ENCODE peak calls at places on chromosome 17, in six cellular contexts. One of them, this sample, is unnamed.
A peak's percentile ranks its signal among the peaks of the same experiment; 100 is the strongest.

GRCh38 chr17:34236341-34236892 is 18.7 kb upstream of the CCL2 start:
- DNase-seq in activated T-cell treated with anti-CD3 and anti-CD28 coated beads, Interleukin-2, amount 50 U/mL, for 4 hours: no peak
- DNase-seq in astrocyte of the spinal cord: no peak
- DNase-seq in Right ventricle myocardium superior: no peak
- DNase-seq in mucosa of descending colon: no peak
- DNase-seq in body of pancreas: no peak
- DNase-seq in this sample: no peak

GRCh38 chr17:58156839-58157803 is 8.9 kb downstream of the OR4D1 start:
- DNase-seq in activated T-cell treated with anti-CD3 and anti-CD28 coated beads, Interleukin-2, amount 50 U/mL, for 4 hours: peak; percentile 32
- DNase-seq in astrocyte of the spinal cord: no peak
- DNase-seq in Right ventricle myocardium superior: peak; percentile 52
- DNase-seq in mucosa of descending colon: peak; percentile 56
- DNase-seq in body of pancreas: peak; percentile 28
- DNase-seq in this sample: no peak

GRCh38 chr17:17176341-17176740 is 29.8 kb downstream of the PLD6 start:
- DNase-seq in activated T-cell treated with anti-CD3 and anti-CD28 coated beads, Interleukin-2, amount 50 U/mL, for 4 hours: no peak
- DNase-seq in astrocyte of the spinal cord: no peak
- DNase-seq in Right ventricle myocardium superior: no peak
- DNase-seq in mucosa of descending colon: no peak
- DNase-seq in body of pancreas: no peak
- DNase-seq in this sample: no peak

GRCh38 chr17:249236-249993 is 68.0 kb upstream of the DOC2B start:
- DNase-seq in activated T-cell treated with anti-CD3 and anti-CD28 coated beads, Interleukin-2, amount 50 U/mL, for 4 hours: no peak
- DNase-seq in astrocyte of the spinal cord: no peak
- DNase-seq in Right ventricle myocardium superior: peak; percentile 27
- DNase-seq in mucosa of descending colon: peak; percentile 7
- DNase-seq in body of pancreas: peak; percentile 21
- DNase-seq in this sample: no peak

GRCh38 chr17:5446786-5447185 is 7.8 kb upstream of the C1QBP start:
- DNase-seq in activated T-cell treated with anti-CD3 and anti-CD28 coated beads, Interleukin-2, amount 50 U/mL, for 4 hours: no peak
- DNase-seq in astrocyte of the spinal cord: no peak
- DNase-seq in Right ventricle myocardium superior: no peak
- DNase-seq in mucosa of descending colon: no peak
- DNase-seq in body of pancreas: no peak
- DNase-seq in this sample: no peak

GRCh38 chr17:28726396-28726911 is 421 bp upstream of the TLCD1 start:
- DNase-seq in activated T-cell treated with anti-CD3 and anti-CD28 coated beads, Interleukin-2, amount 50 U/mL, for 4 hours: peak; percentile 56
- DNase-seq in astrocyte of the spinal cord: peak; percentile 71
- DNase-seq in Right ventricle myocardium superior: no peak
- DNase-seq in mucosa of descending colon: peak; percentile 89
- DNase-seq in body of pancreas: peak; percentile 71
- DNase-seq in this sample: no peak

GRCh38 chr17:19299214-19299747 is 62.1 kb downstream of the EPN2 start:
- DNase-seq in activated T-cell treated with anti-CD3 and anti-CD28 coated beads, Interleukin-2, amount 50 U/mL, for 4 hours: no peak
- DNase-seq in astrocyte of the spinal cord: no peak
- DNase-seq in Right ventricle myocardium superior: no peak
- DNase-seq in mucosa of descending colon: no peak
- DNase-seq in body of pancreas: no peak
- DNase-seq in this sample: no peak

GRCh38 chr17:45405250-45406086 is 27.2 kb downstream of the ARHGAP27 start:
- DNase-seq in activated T-cell treated with anti-CD3 and anti-CD28 coated beads, Interleukin-2, amount 50 U/mL, for 4 hours: no peak
- DNase-seq in astrocyte of the spinal cord: no peak
- DNase-seq in Right ventricle myocardium superior: no peak
- DNase-seq in mucosa of descending colon: peak; percentile 92
- DNase-seq in body of pancreas: peak; percentile 55
- DNase-seq in this sample: no peak

GRCh38 chr17:80313160-80313829 is 52.6 kb downstream of the RNF213 start:
- DNase-seq in activated T-cell treated with anti-CD3 and anti-CD28 coated beads, Interleukin-2, amount 50 U/mL, for 4 hours: no peak
- DNase-seq in astrocyte of the spinal cord: no peak
- DNase-seq in Right ventricle myocardium superior: no peak
- DNase-seq in mucosa of descending colon: no peak
- DNase-seq in body of pancreas: no peak
- DNase-seq in this sample: no peak

GRCh38 chr17:42522263-42522790 is 13.7 kb upstream of the NAGLU start:
- DNase-seq in activated T-cell treated with anti-CD3 and anti-CD28 coated beads, Interleukin-2, amount 50 U/mL, for 4 hours: no peak
- DNase-seq in astrocyte of the spinal cord: no peak
- DNase-seq in Right ventricle myocardium superior: peak; percentile 42
- DNase-seq in mucosa of descending colon: no peak
- DNase-seq in body of pancreas: no peak
- DNase-seq in this sample: no peak

GRCh38 chr17:81542431-81543338 is 9.5 kb downstream of the FAAP100 start:
- DNase-seq in activated T-cell treated with anti-CD3 and anti-CD28 coated beads, Interleukin-2, amount 50 U/mL, for 4 hours: no peak
- DNase-seq in astrocyte of the spinal cord: no peak
- DNase-seq in Right ventricle myocardium superior: no peak
- DNase-seq in mucosa of descending colon: no peak
- DNase-seq in body of pancreas: peak; percentile 5
- DNase-seq in this sample: no peak

GRCh38 chr17:37791434-37791833 is 46.6 kb upstream of the HNF1B start:
- DNase-seq in activated T-cell treated with anti-CD3 and anti-CD28 coated beads, Interleukin-2, amount 50 U/mL, for 4 hours: peak; percentile 14
- DNase-seq in astrocyte of the spinal cord: no peak
- DNase-seq in Right ventricle myocardium superior: no peak
- DNase-seq in mucosa of descending colon: no peak
- DNase-seq in body of pancreas: peak; percentile 60
- DNase-seq in this sample: no peak

GRCh38 chr17:81534157-81535006 is 6.2 kb downstream of the FSCN2 start:
- DNase-seq in activated T-cell treated with anti-CD3 and anti-CD28 coated beads, Interleukin-2, amount 50 U/mL, for 4 hours: no peak
- DNase-seq in astrocyte of the spinal cord: no peak
- DNase-seq in Right ventricle myocardium superior: no peak
- DNase-seq in mucosa of descending colon: no peak
- DNase-seq in body of pancreas: no peak
- DNase-seq in this sample: no peak

GRCh38 chr17:33500141-33500540 is 207.0 kb upstream of the ASIC2 start:
- DNase-seq in activated T-cell treated with anti-CD3 and anti-CD28 coated beads, Interleukin-2, amount 50 U/mL, for 4 hours: no peak
- DNase-seq in astrocyte of the spinal cord: no peak
- DNase-seq in Right ventricle myocardium superior: no peak
- DNase-seq in mucosa of descending colon: no peak
- DNase-seq in body of pancreas: no peak
- DNase-seq in this sample: no peak

GRCh38 chr17:44847581-44847980 is at the start of gene HIGD1B:
- DNase-seq in activated T-cell treated with anti-CD3 and anti-CD28 coated beads, Interleukin-2, amount 50 U/mL, for 4 hours: no peak
- DNase-seq in astrocyte of the spinal cord: no peak
- DNase-seq in Right ventricle myocardium superior: no peak
- DNase-seq in mucosa of descending colon: no peak
- DNase-seq in body of pancreas: no peak
- DNase-seq in this sample: no peak

GRCh38 chr17:41678411-41678906 is 10.2 kb upstream of the EIF1 start:
- DNase-seq in activated T-cell treated with anti-CD3 and anti-CD28 coated beads, Interleukin-2, amount 50 U/mL, for 4 hours: no peak
- DNase-seq in astrocyte of the spinal cord: peak; percentile 29
- DNase-seq in Right ventricle myocardium superior: no peak
- DNase-seq in mucosa of descending colon: no peak
- DNase-seq in body of pancreas: no peak
- DNase-seq in this sample: no peak

GRCh38 chr17:42316755-42317154 is 28.5 kb downstream of the STAT5A start:
- DNase-seq in activated T-cell treated with anti-CD3 and anti-CD28 coated beads, Interleukin-2, amount 50 U/mL, for 4 hours: no peak
- DNase-seq in astrocyte of the spinal cord: no peak
- DNase-seq in Right ventricle myocardium superior: no peak
- DNase-seq in mucosa of descending colon: no peak
- DNase-seq in body of pancreas: no peak
- DNase-seq in this sample: no peak

GRCh38 chr17:2485543-2485942 is 26.1 kb downstream of the METTL16 start:
- DNase-seq in activated T-cell treated with anti-CD3 and anti-CD28 coated beads, Interleukin-2, amount 50 U/mL, for 4 hours: no peak
- DNase-seq in astrocyte of the spinal cord: no peak
- DNase-seq in Right ventricle myocardium superior: no peak
- DNase-seq in mucosa of descending colon: no peak
- DNase-seq in body of pancreas: peak; percentile 19
- DNase-seq in this sample: peak; percentile 47

GRCh38 chr17:15456972-15457722 is 10.3 kb downstream of the CDRT4 start:
- DNase-seq in activated T-cell treated with anti-CD3 and anti-CD28 coated beads, Interleukin-2, amount 50 U/mL, for 4 hours: no peak
- DNase-seq in astrocyte of the spinal cord: peak; percentile 90
- DNase-seq in Right ventricle myocardium superior: peak; percentile 78
- DNase-seq in mucosa of descending colon: no peak
- DNase-seq in body of pancreas: peak; percentile 50
- DNase-seq in this sample: no peak

GRCh38 chr17:62614142-62614541 is 13.3 kb upstream of the MRC2 start:
- DNase-seq in activated T-cell treated with anti-CD3 and anti-CD28 coated beads, Interleukin-2, amount 50 U/mL, for 4 hours: no peak
- DNase-seq in astrocyte of the spinal cord: peak; percentile 87
- DNase-seq in Right ventricle myocardium superior: no peak
- DNase-seq in mucosa of descending colon: no peak
- DNase-seq in body of pancreas: no peak
- DNase-seq in this sample: no peak

GRCh38 chr17:48612456-48612853 is 1.6 kb upstream of the HOXB7 start:
- DNase-seq in activated T-cell treated with anti-CD3 and anti-CD28 coated beads, Interleukin-2, amount 50 U/mL, for 4 hours: no peak
- DNase-seq in astrocyte of the spinal cord: peak; percentile 61
- DNase-seq in Right ventricle myocardium superior: no peak
- DNase-seq in mucosa of descending colon: no peak
- DNase-seq in body of pancreas: no peak
- DNase-seq in this sample: no peak

GRCh38 chr17:77320501-77321256 is 179.9 kb downstream of the SEC14L1 start:
- DNase-seq in activated T-cell treated with anti-CD3 and anti-CD28 coated beads, Interleukin-2, amount 50 U/mL, for 4 hours: no peak
- DNase-seq in astrocyte of the spinal cord: no peak
- DNase-seq in Right ventricle myocardium superior: peak; percentile 53
- DNase-seq in mucosa of descending colon: peak; percentile 72
- DNase-seq in body of pancreas: peak; percentile 5
- DNase-seq in this sample: no peak

GRCh38 chr17:38602862-38603785 is 2.6 kb downstream of the SRCIN1 start:
- DNase-seq in activated T-cell treated with anti-CD3 and anti-CD28 coated beads, Interleukin-2, amount 50 U/mL, for 4 hours: no peak
- DNase-seq in astrocyte of the spinal cord: no peak
- DNase-seq in Right ventricle myocardium superior: no peak
- DNase-seq in mucosa of descending colon: no peak
- DNase-seq in body of pancreas: no peak
- DNase-seq in this sample: no peak

GRCh38 chr17:59001158-59001814 is 105.4 kb downstream of the TRIM37 start:
- DNase-seq in activated T-cell treated with anti-CD3 and anti-CD28 coated beads, Interleukin-2, amount 50 U/mL, for 4 hours: peak; percentile 65
- DNase-seq in astrocyte of the spinal cord: peak; percentile 61
- DNase-seq in Right ventricle myocardium superior: no peak
- DNase-seq in mucosa of descending colon: peak; percentile 52
- DNase-seq in body of pancreas: peak; percentile 39
- DNase-seq in this sample: no peak

This sample was measured in RWPE1.